ENCODE peak calls at places on chromosome 21, in nine cellular contexts. I is NCI-H1417; B is COR-L47; Z is lower lobe of right lung; M is IMR-90; F is fibroblast of the aortic adventitia; T is T1000; H is activated T-helper 1 cell treated with Interleukin-2 at 50 U/mL for 16 hours; W is activated CD4-positive, alpha-beta T cell treated with anti-CD3 and anti-CD28 coated beads, Interleukin-2, amount 50 U/mL, for 4 hours. P is an unnamed sample.
A peak's percentile ranks its signal among the peaks of the same experiment; 100 is the strongest.

GRCh38 chr21:37407719-37408455 is 41.3 kb downstream of the DYRK1A start:
- DNase-seq in W (no peak), Z (no peak), M (peak; percentile 63), H (no peak), T (no peak), I (no peak), F (peak; percentile 32), B (no peak), P (no peak)

GRCh38 chr21:27192286-27192685 is 225.4 kb upstream of the ADAMTS5 start:
- DNase-seq in Z (no peak), M (no peak), F (no peak), H (no peak), W (no peak), B (no peak), I (no peak), T (no peak), P (no peak)

GRCh38 chr21:39663066-39663465 is 50.3 kb downstream of the B3GALT5 start:
- DNase-seq in F (no peak), W (no peak), M (no peak), B (no peak), Z (no peak), T (no peak), H (no peak), I (no peak), P (no peak)

GRCh38 chr21:25501996-25502665 is 105.2 kb downstream of the MRPL39 start:
- DNase-seq in I (no peak), M (no peak), H (no peak), F (peak; percentile 4), W (peak; percentile 34), B (no peak), T (no peak), Z (no peak), P (no peak)

GRCh38 chr21:34614693-34615486 is at the start of gene RCAN1:
- DNase-seq in W (peak; percentile 80), H (peak; percentile 75), I (peak; percentile 97), T (peak; percentile 81), B (peak; percentile 95), Z (peak; percentile 92), M (peak; percentile 91), F (peak; percentile 90), P (peak; percentile 82)

GRCh38 chr21:27827972-27828371 is 861.1 kb upstream of the ADAMTS5 start:
- DNase-seq in Z (no peak), B (no peak), I (no peak), W (no peak), M (no peak), H (no peak), F (no peak), T (no peak), P (no peak)

GRCh38 chr21:42089093-42089631 is 18.0 kb downstream of the UMODL1 start:
- DNase-seq in F (no peak), H (no peak), B (no peak), T (no peak), W (no peak), M (no peak), Z (no peak), I (no peak), P (no peak)

GRCh38 chr21:38917045-38917774 is 111.5 kb downstream of the ETS2 start:
- DNase-seq in Z (no peak), I (peak; percentile 75), F (no peak), W (no peak), T (no peak), B (peak; percentile 88), M (no peak), H (no peak), P (no peak)

GRCh38 chr21:26946744-26947446 is 20.0 kb downstream of the ADAMTS5 start:
- DNase-seq in B (no peak), T (no peak), W (no peak), I (no peak), F (peak; percentile 16), Z (no peak), H (no peak), M (no peak), P (no peak)

GRCh38 chr21:29295066-29295650 is 3.6 kb upstream of the BACH1 start:
- DNase-seq in I (no peak), F (no peak), Z (no peak), W (peak; percentile 17), H (no peak), B (no peak), T (no peak), M (no peak), P (no peak)

GRCh38 chr21:33909756-33910155 is 5.8 kb downstream of the ATP5PO start:
- DNase-seq in W (no peak), F (no peak), I (no peak), Z (no peak), B (no peak), H (no peak), M (no peak), T (no peak), P (no peak)

GRCh38 chr21:17793675-17794123 is 25.5 kb downstream of the C21orf91 start:
- DNase-seq in M (peak; percentile 70), I (no peak), H (no peak), T (no peak), Z (no peak), F (peak; percentile 62), W (no peak), B (no peak), P (no peak)

GRCh38 chr21:35971824-35972223 is 88.5 kb downstream of the SETD4 start:
- DNase-seq in W (no peak), I (no peak), M (no peak), F (no peak), H (no peak), B (no peak), Z (no peak), T (no peak), P (no peak)

GRCh38 chr21:36902793-36903192 is 63.7 kb downstream of the HLCS start:
- DNase-seq in H (no peak), M (peak; percentile 55), I (no peak), B (no peak), T (no peak), F (no peak), Z (no peak), W (no peak), P (no peak)

GRCh38 chr21:17813353-17813752 is 5.8 kb downstream of the C21orf91 start:
- DNase-seq in M (peak; percentile 41), Z (no peak), T (no peak), W (no peak), B (no peak), I (no peak), H (no peak), F (no peak), P (no peak)

GRCh38 chr21:32929633-32930038 is 96.1 kb upstream of the OLIG2 start:
- DNase-seq in M (no peak), F (no peak), W (no peak), H (no peak), B (no peak), Z (no peak), T (no peak), I (no peak), P (no peak)

GRCh38 chr21:44552681-44553080 is 1.4 kb upstream of the KRTAP10-2 start:
- DNase-seq in W (no peak), Z (peak; percentile 28), B (no peak), T (no peak), H (no peak), M (no peak), F (no peak), I (no peak), P (no peak)

GRCh38 chr21:28944296-28944695 is 48.4 kb downstream of the LTN1 start:
- DNase-seq in Z (no peak), F (peak; percentile 54), H (no peak), I (no peak), W (no peak), B (no peak), T (no peak), M (peak; percentile 15), P (no peak)

GRCh38 chr21:41774467-41775151 is 7.8 kb upstream of the RIPK4 start:
- DNase-seq in W (no peak), I (no peak), H (no peak), F (no peak), M (no peak), Z (no peak), T (no peak), B (no peak), P (no peak)

GRCh38 chr21:46317710-46318463 is 5.8 kb downstream of the C21orf58 start:
- DNase-seq in Z (no peak), I (peak; percentile 93), M (no peak), T (no peak), F (no peak), W (no peak), H (no peak), B (peak; percentile 96), P (peak; percentile 38)

GRCh38 chr21:34989337-34990151 is 59.6 kb downstream of the RUNX1 start:
- DNase-seq in Z (no peak), W (peak; percentile 33), I (no peak), M (no peak), H (no peak), B (no peak), F (peak; percentile 56), T (no peak), P (no peak)

GRCh38 chr21:37536616-37537278 is 170.2 kb downstream of the DYRK1A start:
- DNase-seq in W (no peak), B (no peak), I (no peak), T (no peak), H (no peak), Z (no peak), M (no peak), F (no peak), P (no peak)

GRCh38 chr21:44420416-44421205 is 34.7 kb upstream of the LRRC3 start:
- DNase-seq in Z (no peak), W (no peak), B (no peak), F (no peak), M (no peak), T (no peak), I (no peak), H (no peak), P (no peak)

GRCh38 chr21:38914531-38915385 is 109.0 kb downstream of the ETS2 start:
- DNase-seq in F (peak; percentile 43), I (peak; percentile 35), H (no peak), W (no peak), M (peak; percentile 29), B (no peak), Z (no peak), T (no peak), P (peak; percentile 13)

GRCh38 chr21:18832081-18832670 is 428.6 kb upstream of the TMPRSS15 start:
- DNase-seq in M (no peak), W (no peak), Z (no peak), I (no peak), H (no peak), B (no peak), F (no peak), T (no peak), P (no peak)

GRCh38 chr21:29187939-29188338 is 57.5 kb downstream of the MAP3K7CL start:
- DNase-seq in I (no peak), T (peak; percentile 44), H (no peak), Z (no peak), F (peak; percentile 96), W (no peak), B (no peak), M (peak; percentile 96), P (peak; percentile 21)

GRCh38 chr21:34801519-34802132 is 132.8 kb downstream of the CLIC6 start:
- DNase-seq in I (peak; percentile 16), W (no peak), H (no peak), Z (no peak), B (no peak), T (no peak), M (no peak), F (no peak), P (no peak)

GRCh38 chr21:21247441-21247840 is 249.2 kb downstream of the NCAM2 start:
- DNase-seq in B (no peak), Z (no peak), I (no peak), F (peak; percentile 43), T (no peak), M (peak; percentile 63), H (no peak), W (no peak), P (no peak)

GRCh38 chr21:42558846-42559245 is 45.2 kb downstream of the SLC37A1 start:
- DNase-seq in M (no peak), B (no peak), W (no peak), Z (no peak), F (no peak), T (no peak), H (no peak), I (no peak), P (no peak)

GRCh38 chr21:43025636-43026180 is 49.9 kb downstream of the CBS start:
- DNase-seq in H (no peak), B (no peak), Z (no peak), F (peak; percentile 74), T (no peak), I (no peak), W (no peak), M (peak; percentile 85), P (peak; percentile 95)

GRCh38 chr21:37594472-37594951 is 227.9 kb downstream of the DYRK1A start:
- DNase-seq in Z (no peak), H (no peak), F (no peak), M (no peak), W (no peak), I (no peak), T (no peak), B (no peak), P (no peak)